ENCODE peak calls at places on chromosomes 1 and 21, in four cellular contexts. J is RWPE1, X is AG04450, A is GM23338. C is an unnamed sample.

GRCh38 chr1:49102752-49103151 is 326.1 kb upstream of the BEND5 start:
- DNase-seq in J (no peak), X (no peak), A (no peak), C (peak)

GRCh38 chr21:42878678-42878992 is 704 bp downstream of the WDR4 start:
- DNase-seq in J (no peak), X (no peak), A (no peak), C (peak)

GRCh38 chr1:231931146-231931545 is 304.6 kb downstream of the DISC1 start:
- DNase-seq in J (peak), X (no peak), A (no peak), C (peak)

GRCh38 chr1:240515505-240515904 is 96.5 kb downstream of the GREM2 start:
- DNase-seq in J (no peak), X (no peak), A (no peak), C (no peak)

GRCh38 chr1:4661595-4661917 is 7.1 kb downstream of the AJAP1 start:
- DNase-seq in J (no peak), X (no peak), A (no peak), C (no peak)

GRCh38 chr1:64608015-64608650 is 136.7 kb upstream of the RAVER2 start:
- DNase-seq in J (no peak), X (no peak), A (no peak), C (no peak)

GRCh38 chr1:184753093-184753492 is 1.6 kb downstream of the EDEM3 start:
- DNase-seq in J (no peak), X (no peak), A (no peak), C (no peak)

GRCh38 chr1:3293563-3294080 is 160.8 kb upstream of the ARHGEF16 start:
- DNase-seq in J (no peak), X (no peak), A (no peak), C (no peak)

GRCh38 chr1:157994704-157995540 is 1.5 kb downstream of the KIRREL1 start:
- DNase-seq in J (peak), X (no peak), A (no peak), C (no peak)

GRCh38 chr1:4253918-4254317 is 353.8 kb upstream of the C1orf174 start:
- DNase-seq in J (no peak), X (no peak), A (no peak), C (no peak)

GRCh38 chr1:202661136-202661845 is 49.0 kb downstream of the SYT2 start:
- DNase-seq in J (no peak), X (no peak), A (peak), C (no peak)

GRCh38 chr1:2132222-2133038 is 62.1 kb downstream of the FAAP20 start:
- DNase-seq in J (peak), X (no peak), A (peak), C (no peak)

GRCh38 chr1:201486158-201486557 is 17.2 kb upstream of the PHLDA3 start:
- DNase-seq in J (no peak), X (no peak), A (no peak), C (no peak)

GRCh38 chr1:238404921-238405320 is 514.2 kb upstream of the ZP4 start:
- DNase-seq in J (no peak), X (no peak), A (no peak), C (no peak)

GRCh38 chr1:45018599-45019230 is 6.7 kb downstream of the UROD start:
- DNase-seq in J (peak), X (peak), A (peak), C (peak)

GRCh38 chr1:178962853-178963810 is 62.6 kb upstream of the FAM20B start:
- DNase-seq in J (no peak), X (no peak), A (no peak), C (no peak)

GRCh38 chr1:208291923-208292711 is 47.9 kb upstream of the PLXNA2 start:
- DNase-seq in J (no peak), X (no peak), A (no peak), C (no peak)

GRCh38 chr1:221714227-221715116 is 27.4 kb downstream of the DUSP10 start:
- DNase-seq in J (no peak), X (no peak), A (peak), C (no peak)

GRCh38 chr1:58788259-58788658 is 4.4 kb upstream of the JUN start:
- DNase-seq in J (no peak), X (no peak), A (no peak), C (no peak)

GRCh38 chr1:115656461-115657077 is 14.8 kb downstream of the VANGL1 start:
- DNase-seq in J (no peak), X (no peak), A (no peak), C (no peak)

GRCh38 chr1:67264899-67265298 is 42.8 kb upstream of the IL12RB2 start:
- DNase-seq in J (no peak), X (no peak), A (no peak), C (no peak)

GRCh38 chr1:37513795-37514349 is 694 bp downstream of the MEAF6 start:
- DNase-seq in J (peak), X (no peak), A (peak), C (no peak)

GRCh38 chr1:113040041-113040440 is 33.0 kb upstream of the LRIG2 start:
- DNase-seq in J (no peak), X (no peak), A (no peak), C (no peak)

GRCh38 chr1:230542681-230543080 is 99.6 kb upstream of the COG2 start:
- DNase-seq in J (no peak), X (no peak), A (no peak), C (no peak)

GRCh38 chr1:29576510-29576909 is 340.2 kb downstream of the PTPRU start:
- DNase-seq in J (peak), X (no peak), A (no peak), C (peak)

GRCh38 chr1:155003766-155004351 is 1.3 kb downstream of the ZBTB7B start:
- DNase-seq in J (no peak), X (no peak), A (peak), C (no peak)

GRCh38 chr1:147202576-147202975 is 22.6 kb downstream of the FMO5 start:
- DNase-seq in J (no peak), X (no peak), A (no peak), C (no peak)

GRCh38 chr21:35291963-35292627 is 243.0 kb upstream of the RUNX1 start:
- DNase-seq in J (no peak), X (no peak), A (no peak), C (no peak)

GRCh38 chr21:45351526-45352275 is 53.3 kb upstream of the COL18A1 start:
- DNase-seq in J (no peak), X (no peak), A (no peak), C (no peak)

GRCh38 chr1:67945733-67946374 is 104.6 kb downstream of the DIRAS3 start:
- DNase-seq in J (no peak), X (no peak), A (no peak), C (no peak)

GRCh38 chr1:202462342-202463076 is 114.0 kb downstream of the PPP1R12B start:
- DNase-seq in J (no peak), X (no peak), A (peak), C (no peak)

GRCh38 chr1:39720094-39720999 is 18.3 kb upstream of the PPIE start:
- DNase-seq in J (peak), X (peak), A (peak), C (no peak)

GRCh38 chr1:43255438-43256210 is 14.2 kb upstream of the TMEM125 start:
- DNase-seq in J (no peak), X (no peak), A (no peak), C (no peak)

GRCh38 chr1:81757398-81758020 is 43.2 kb upstream of the ADGRL2 start:
- DNase-seq in J (no peak), X (no peak), A (no peak), C (no peak)

GRCh38 chr1:109792056-109792831 is 28.5 kb upstream of the EPS8L3 start:
- DNase-seq in J (peak), X (peak), A (peak), C (no peak)

GRCh38 chr1:89866568-89866967 is 45.7 kb downstream of the LRRC8D start:
- DNase-seq in J (no peak), X (no peak), A (peak), C (no peak)
- H3K27ac ChIP-seq in J (no peak), X (no peak), A (no peak), C (peak)

GRCh38 chr1:114196992-114197907 is 43.6 kb upstream of the SYT6 start:
- DNase-seq in J (no peak), X (no peak), A (peak), C (no peak)
- H3K27ac ChIP-seq in J (no peak), X (no peak), A (no peak), C (no peak)

DNA sequence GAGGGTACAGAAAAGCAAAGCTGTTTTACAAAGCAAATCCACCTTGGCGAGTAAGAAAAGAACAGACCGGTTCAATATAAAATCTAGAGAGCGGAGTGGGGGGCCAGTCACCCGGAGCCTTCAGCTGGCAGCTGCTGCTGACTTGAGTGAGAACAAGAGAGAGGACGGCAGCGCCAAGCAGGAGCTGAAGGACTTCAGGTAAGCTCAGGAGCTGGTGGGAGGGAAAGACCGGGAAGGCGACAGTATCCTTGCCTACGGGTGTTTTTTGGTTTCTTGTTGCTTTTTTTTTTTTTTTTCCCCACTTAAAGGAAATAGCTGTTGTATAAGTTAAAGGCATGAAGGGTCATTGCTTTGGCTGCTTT is 82.6 kb downstream of the PRDM2 start:
- DNase-seq in J (no peak), X (no peak), A (no peak), C (no peak)
- H3K27ac ChIP-seq in J (no peak), X (peak), A (peak), C (no peak)

DNA sequence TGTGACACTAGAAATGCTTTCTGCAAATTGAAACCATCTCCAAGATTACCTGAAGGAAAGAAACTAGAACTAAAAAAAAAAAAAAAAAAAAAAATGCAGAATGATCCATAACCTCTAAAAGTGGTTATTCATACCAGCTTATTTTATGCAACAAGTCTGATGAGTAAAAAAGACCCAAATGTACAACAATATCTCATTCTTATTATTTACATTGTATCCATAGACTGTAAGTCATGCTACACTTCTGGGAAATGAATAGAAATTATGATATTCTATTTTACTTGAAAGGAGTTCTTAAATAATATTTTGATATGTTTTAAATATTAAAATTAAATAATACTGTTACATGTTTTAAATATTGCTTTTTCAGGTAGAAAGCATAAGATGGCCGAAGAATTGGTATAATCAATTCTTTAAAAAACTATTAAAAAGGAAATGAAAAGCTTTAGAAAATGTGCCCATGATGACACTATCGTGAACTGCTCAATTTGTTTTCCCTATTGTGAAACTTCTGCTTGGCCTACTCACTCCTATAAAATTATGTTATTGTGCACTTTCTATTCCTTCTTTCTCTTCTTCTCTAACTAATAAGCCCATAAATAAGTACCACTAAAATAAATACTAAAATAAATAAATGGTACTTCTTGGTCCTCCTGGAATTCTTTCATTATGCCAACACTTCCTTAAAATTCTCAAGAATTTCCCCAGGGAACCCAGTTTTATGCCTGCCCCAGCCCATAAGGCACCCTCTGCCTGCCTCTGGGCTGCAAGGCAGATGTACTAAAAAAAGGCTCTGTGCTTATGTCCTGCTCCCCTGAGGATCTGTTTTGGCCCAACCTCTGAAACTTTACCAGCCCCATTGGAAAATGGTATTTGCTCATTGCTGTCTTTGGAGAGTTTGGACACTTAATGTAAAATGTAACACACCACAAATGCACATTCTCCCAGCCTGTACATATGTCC is 18.1 kb downstream of the SAMSN1 start:
- DNase-seq in J (no peak), X (no peak), A (no peak), C (no peak)
- H3K27ac ChIP-seq in J (no peak), X (no peak), A (no peak), C (no peak)

GRCh38 chr1:12634156-12634555 is 9.7 kb upstream of the AADACL4 start:
- DNase-seq in J (no peak), X (no peak), A (no peak), C (no peak)
- H3K27ac ChIP-seq in J (no peak), X (no peak), A (no peak), C (no peak)

GRCh38 chr1:31523769-31524168 is 52.5 kb upstream of the TINAGL1 start:
- DNase-seq in J (no peak), X (no peak), A (no peak), C (no peak)
- H3K27ac ChIP-seq in J (peak), X (no peak), A (no peak), C (peak)

GRCh38 chr1:93471911-93472310 is 24.0 kb downstream of the FNBP1L start:
- DNase-seq in J (no peak), X (peak), A (no peak), C (no peak)
- H3K27ac ChIP-seq in J (no peak), X (no peak), A (peak), C (no peak)

DNA sequence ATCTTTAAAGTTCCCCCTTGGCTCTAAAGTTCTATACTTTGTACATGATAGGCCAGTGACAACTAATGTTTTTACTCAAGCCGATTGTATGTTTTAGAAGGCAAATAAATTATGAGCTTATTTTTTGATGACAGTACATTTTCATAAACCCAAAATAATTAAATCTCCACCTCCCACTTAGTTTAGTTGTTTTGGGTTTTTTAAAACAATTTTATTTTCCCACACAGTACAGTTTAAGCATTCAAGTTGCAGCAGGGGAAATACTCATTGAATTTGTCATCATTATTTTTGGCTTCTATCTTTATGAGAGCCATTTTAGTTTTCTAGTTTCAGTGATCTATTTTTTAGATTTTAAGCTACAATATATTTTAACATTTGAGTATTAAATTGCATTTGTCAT is 93.6 kb downstream of the OLFML2B start:
- DNase-seq in J (no peak), X (no peak), A (no peak), C (no peak)
- H3K27ac ChIP-seq in J (no peak), X (no peak), A (no peak), C (no peak)

GRCh38 chr1:205775717-205776056 is 405 bp upstream of the RAB29 start:
- DNase-seq in J (peak), X (no peak), A (no peak), C (no peak)

GRCh38 chr1:205772607-205773032 is 2.7 kb downstream of the RAB29 start:
- DNase-seq in J (no peak), X (no peak), A (no peak), C (no peak)

GRCh38 chr1:205775015-205775716 is at the start of gene RAB29:
- DNase-seq in J (peak), X (peak), A (peak), C (no peak)

GRCh38 chr1:205777994-205778393 is 2.7 kb upstream of the RAB29 start:
- DNase-seq in J (no peak), X (no peak), A (no peak), C (no peak)

DNA sequence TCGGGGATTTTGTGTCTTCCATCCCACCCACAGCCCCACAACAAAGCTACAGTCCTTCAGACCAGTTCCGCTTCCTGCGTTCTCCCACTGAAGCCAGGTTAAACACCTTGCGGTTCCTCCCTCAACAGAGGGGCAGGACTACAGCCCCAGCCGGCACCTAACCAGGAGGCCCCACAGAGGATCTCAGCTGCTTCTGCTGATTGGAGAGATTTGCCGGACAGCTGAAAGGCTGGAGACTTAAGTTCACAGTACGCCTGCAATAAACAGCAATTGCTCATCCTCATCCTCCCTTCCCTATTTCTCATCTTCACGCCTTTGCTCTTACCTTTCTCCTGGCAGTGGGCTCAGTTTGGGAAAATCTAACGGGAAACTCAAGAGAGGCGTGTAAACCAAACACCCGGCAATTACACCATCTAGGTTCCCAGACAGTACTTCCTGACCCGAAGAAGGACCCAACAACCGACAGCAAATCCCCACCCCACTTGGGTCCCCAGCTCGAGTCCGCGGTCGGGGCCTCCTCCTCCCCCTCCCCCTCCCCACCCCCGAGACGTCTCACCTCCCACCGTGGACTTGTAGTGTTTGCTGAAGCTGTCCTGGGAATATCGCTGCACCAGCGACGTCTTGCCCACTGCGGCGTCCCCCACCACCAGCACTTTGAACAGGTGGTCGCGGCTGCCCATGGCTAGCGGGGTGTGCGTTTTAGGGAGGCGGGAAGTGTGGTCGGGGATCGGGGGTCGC is 836 bp downstream of the RAB29 start:
- DNase-seq in J (no peak), X (no peak), A (peak), C (no peak)
- H3K27ac ChIP-seq in J (peak), X (peak), A (no peak), C (no peak)

GRCh38 chr21:33800753-33801423 is 114.7 kb downstream of the ATP5PO start:
- DNase-seq in J (no peak), X (no peak), A (no peak), C (no peak)

GRCh38 chr21:33797565-33797964 is 118.0 kb downstream of the ATP5PO start:
- DNase-seq in J (no peak), X (no peak), A (no peak), C (no peak)

GRCh38 chr21:33802458-33802857 is 113.1 kb downstream of the ATP5PO start:
- DNase-seq in J (no peak), X (no peak), A (no peak), C (no peak)

GRCh38 chr21:33799378-33800090 is 116.1 kb downstream of the ATP5PO start:
- DNase-seq in J (no peak), X (no peak), A (no peak), C (no peak)

DNA sequence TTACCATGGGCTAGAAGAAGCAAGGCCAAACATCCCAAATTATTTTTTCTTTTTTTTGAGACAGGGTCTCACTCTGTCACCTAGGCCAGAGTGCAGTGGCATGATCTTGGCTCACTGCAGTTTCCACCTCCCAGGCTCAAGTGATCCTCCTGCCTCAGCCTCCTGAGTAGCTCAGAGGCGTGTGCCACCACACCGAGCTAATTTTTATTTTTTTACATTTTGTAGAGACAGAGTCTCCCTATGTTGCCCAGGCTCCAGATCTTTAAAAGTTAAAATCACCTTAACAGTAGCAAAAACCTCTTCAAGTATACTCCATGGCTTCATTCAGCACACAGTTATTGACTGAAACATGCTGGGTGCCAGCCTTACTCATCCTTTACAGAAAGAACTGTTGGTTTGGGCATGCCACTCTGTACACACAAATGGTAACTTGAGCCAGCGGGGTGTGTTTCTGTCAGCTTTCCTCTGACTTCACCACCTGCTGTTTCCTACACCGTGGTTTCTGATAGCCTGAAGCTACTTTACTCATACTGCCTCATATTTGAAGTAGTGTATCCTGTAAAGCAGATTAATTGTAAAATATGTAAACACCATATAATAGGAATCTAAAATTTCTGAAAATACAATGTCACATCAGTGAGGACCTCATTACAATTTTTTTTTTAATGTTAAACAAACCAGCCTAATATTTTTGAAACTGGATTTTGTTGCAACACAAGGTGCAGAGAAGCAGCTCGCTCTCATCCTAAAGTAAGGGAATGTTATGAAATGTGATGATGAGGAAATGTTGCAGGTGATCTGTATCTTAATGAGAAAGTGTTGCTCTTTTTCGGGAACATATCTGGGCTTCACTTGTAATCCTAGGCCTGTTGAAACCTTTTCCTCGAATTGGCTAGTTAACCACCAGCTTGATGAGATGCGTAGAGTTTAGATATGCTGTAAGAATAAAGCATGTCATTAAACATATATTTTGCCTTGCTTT is 113.9 kb downstream of the ATP5PO start:
- DNase-seq in J (peak), X (peak), A (peak), C (peak)
- H3K27ac ChIP-seq in J (peak), X (no peak), A (no peak), C (peak)